ENCODE peak calls at places on chromosomes 1 and 21, in seven cellular contexts. N is IMR-90, E is endodermal cell, K is heart left ventricle, H is keratinocyte, A is ovary, S is A549. O is an unnamed sample. For H3K4me1, the result is how much of the 10 kb centered on the place peaks cover.

GRCh38 chr1:92961131-92961895 is at the start of gene DIPK1A:
- DNase-seq in S (peak), H (no peak), N (peak), E (peak), K (peak), A (peak), O (peak)

GRCh38 chr1:201214886-201215285 is 24.3 kb downstream of the IGFN1 start:
- DNase-seq in H (no peak), S (no peak), K (no peak), A (no peak), E (peak), N (no peak), O (peak)

GRCh38 chr1:155977607-155978324 is 581 bp downstream of the ARHGEF2 start:
- DNase-seq in H (no peak), E (peak), A (peak), K (no peak), N (no peak), S (peak), O (no peak)

GRCh38 chr1:205536759-205537361 is 32.4 kb downstream of the CDK18 start:
- DNase-seq in A (no peak), H (no peak), E (peak), N (no peak), S (no peak), K (no peak), O (peak)

GRCh38 chr1:205711105-205712048 is 31.1 kb upstream of the SLC45A3 start:
- DNase-seq in K (no peak), E (peak), N (peak), A (peak), S (peak), H (peak), O (peak)

GRCh38 chr1:47431534-47431933 is 6.3 kb upstream of the FOXD2 start:
- DNase-seq in K (no peak), E (peak), S (no peak), N (peak), H (no peak), A (no peak), O (no peak)

GRCh38 chr1:146039844-146040194 is 18.3 kb upstream of the HJV start:
- DNase-seq in E (no peak), S (peak), A (no peak), H (no peak), N (no peak), K (no peak), O (no peak)

GRCh38 chr1:234691567-234691966 is 81.6 kb upstream of the IRF2BP2 start:
- DNase-seq in N (peak), H (no peak), S (peak), A (no peak), E (no peak), K (no peak), O (no peak)

GRCh38 chr1:17569200-17570139 is 30.0 kb downstream of the ARHGEF10L start:
- DNase-seq in A (peak), K (peak), H (no peak), S (no peak), N (peak), E (peak), O (peak)

GRCh38 chr1:248618878-248619277 is 16.0 kb downstream of the OR2T11 start:
- DNase-seq in N (peak), A (no peak), E (peak), H (no peak), K (peak), S (peak), O (no peak)

GRCh38 chr21:25983745-25984144 is 186.8 kb downstream of the APP start:
- DNase-seq in N (no peak), E (no peak), A (no peak), H (no peak), K (no peak), S (no peak), O (no peak)

GRCh38 chr1:205026181-205026580 is 16.8 kb upstream of the CNTN2 start:
- DNase-seq in S (no peak), A (no peak), N (no peak), E (peak), H (no peak), K (no peak), O (no peak)

GRCh38 chr1:22721122-22721873 is 10.7 kb downstream of the EPHB2 start:
- DNase-seq in H (no peak), N (no peak), K (no peak), S (no peak), E (no peak), A (no peak), O (no peak)

GRCh38 chr1:9419642-9420041 is 119.6 kb upstream of the SLC25A33 start:
- DNase-seq in E (no peak), H (no peak), S (no peak), K (no peak), N (no peak), A (no peak), O (no peak)
- H3K4me1 ChIP-seq in E (under half), H (under half), S (under half), K (under half), N (under half), A (under half), O (under half)

GRCh38 chr1:14302025-14302424 is 296.5 kb upstream of the KAZN start:
- DNase-seq in H (no peak), E (no peak), N (no peak), S (no peak), K (no peak), A (no peak), O (no peak)

GRCh38 chr1:14301704-14302024 is 296.8 kb upstream of the KAZN start:
- DNase-seq in K (no peak), E (no peak), S (no peak), A (no peak), H (no peak), N (no peak), O (no peak)

GRCh38 chr1:14303011-14303410 is 295.5 kb upstream of the KAZN start:
- DNase-seq in A (no peak), N (no peak), E (no peak), H (no peak), S (no peak), K (no peak), O (no peak)

GRCh38 chr1:14300991-14301703 is 297.3 kb upstream of the KAZN start:
- DNase-seq in N (no peak), E (no peak), H (peak), S (no peak), K (no peak), A (no peak), O (no peak)

DNA sequence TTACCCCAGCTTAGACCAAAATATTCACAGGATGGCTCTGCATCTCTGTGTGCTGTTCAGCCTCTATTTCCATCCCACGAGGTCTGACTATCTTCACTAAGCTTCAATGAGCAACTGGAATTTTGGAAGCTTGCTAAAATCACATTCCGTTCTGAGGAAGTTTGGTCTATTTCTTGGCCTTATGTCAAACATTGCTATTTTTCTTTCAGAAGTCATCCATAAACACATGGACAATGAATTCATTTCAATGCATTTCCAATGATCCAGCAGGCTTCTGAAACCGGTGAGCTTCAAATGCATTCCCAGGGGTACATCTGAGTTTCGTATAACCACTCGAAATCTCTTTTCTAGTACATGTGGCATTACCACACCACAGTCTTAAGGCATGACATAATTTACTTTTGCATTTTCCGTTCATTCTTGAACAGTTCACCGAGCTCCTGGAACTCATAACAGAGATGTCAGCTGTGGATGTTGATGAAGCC is 294.1 kb upstream of the KAZN start:
- DNase-seq in E (no peak), S (no peak), N (peak), H (no peak), A (no peak), K (no peak), O (no peak)
- TF ChIP-seq CTCF in E (no peak), S (no peak), N (no peak), H (no peak), A (no peak), K (no peak), O (no peak)

GRCh38 chr1:172883387-172883791 is 167.4 kb downstream of the TNFSF18 start:
- DNase-seq in N (no peak), K (no peak), A (no peak), E (no peak), H (no peak), S (no peak), O (no peak)
- H3K4me3 ChIP-seq in N (no peak), K (no peak), A (no peak), E (no peak), H (no peak), S (no peak), O (no peak)

DNA sequence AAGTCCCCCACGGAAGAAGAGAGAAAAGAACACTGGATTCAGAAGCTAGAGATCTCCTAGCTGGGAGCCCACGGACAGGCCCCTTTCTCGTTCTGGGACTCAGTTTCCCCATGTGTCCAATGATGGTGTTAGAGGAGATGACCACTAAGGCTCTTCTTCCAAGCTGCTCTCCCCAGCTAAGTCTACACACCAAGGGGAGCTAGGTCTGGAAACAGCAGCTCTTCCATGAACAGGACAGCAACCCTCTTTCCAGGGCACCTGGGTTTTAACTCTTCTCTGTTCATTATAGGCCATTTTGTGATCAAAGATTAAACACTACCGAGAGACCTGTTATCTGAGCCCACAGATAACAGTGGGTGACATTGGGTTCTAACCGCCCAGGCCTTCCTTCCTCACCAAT is 85.8 kb downstream of the MRPL37 start:
- DNase-seq in K (no peak), N (no peak), S (no peak), A (no peak), E (no peak), H (no peak), O (no peak)
- H3K4me1 ChIP-seq in K (half or more), N (under half), S (under half), A (half or more), E (under half), H (under half), O (under half)